ENCODE peak calls at places on chromosomes 16 and 17, in ten cellular contexts. Z, O, P, W, R, C, M, B, J and Q are unnamed samples.

GRCh38 chr16:12539185-12539929 is 264.3 kb downstream of the CPPED1 start:
- DNase-seq in W (no peak), J (peak), B (peak), R (no peak), Z (peak), M (peak), C (peak), O (no peak), P (no peak), Q (no peak)

GRCh38 chr17:36183001-36183810 is 6.8 kb upstream of the TBC1D3B start:
- DNase-seq in R (no peak), M (peak), W (peak), P (peak), O (no peak), C (peak), J (peak), B (peak), Z (peak), Q (peak)

GRCh38 chr16:86773339-86773715 is 195.0 kb downstream of the FOXL1 start:
- DNase-seq in Z (no peak), J (no peak), P (no peak), M (no peak), O (no peak), R (no peak), W (no peak), C (no peak), B (no peak), Q (no peak)

GRCh38 chr16:26859086-26859485 is 207.6 kb upstream of the C16orf82 start:
- DNase-seq in M (no peak), W (no peak), R (no peak), J (no peak), B (no peak), C (no peak), Z (no peak), P (no peak), O (no peak), Q (no peak)

GRCh38 chr17:61617261-61617660 is 26.2 kb upstream of the NACA2 start:
- DNase-seq in O (no peak), B (no peak), C (no peak), W (no peak), J (peak), P (no peak), Z (no peak), R (no peak), M (no peak), Q (no peak)

GRCh38 chr17:80519091-80519781 is 25.4 kb upstream of the RPTOR start:
- DNase-seq in P (no peak), B (no peak), M (no peak), R (no peak), W (no peak), O (no peak), C (no peak), Z (no peak), J (peak), Q (no peak)

GRCh38 chr17:69870091-69870530 is 204.9 kb upstream of the KCNJ16 start:
- DNase-seq in O (no peak), P (no peak), M (no peak), W (no peak), Z (peak), B (no peak), R (no peak), C (no peak), J (peak), Q (no peak)

GRCh38 chr17:4003501-4004421 is 39.5 kb upstream of the ATP2A3 start:
- DNase-seq in Z (no peak), R (peak), P (peak), W (no peak), J (no peak), O (no peak), M (no peak), B (no peak), C (peak), Q (no peak)

GRCh38 chr16:2036200-2036966 is 9.7 kb downstream of the NHERF2 start:
- DNase-seq in P (no peak), Z (no peak), C (no peak), M (no peak), B (no peak), O (no peak), R (no peak), J (no peak), W (no peak), Q (no peak)

GRCh38 chr17:3750926-3751325 is 27.2 kb downstream of the HASPIN start:
- DNase-seq in C (peak), R (no peak), B (no peak), O (no peak), W (no peak), J (no peak), M (no peak), P (no peak), Z (no peak), Q (no peak)

GRCh38 chr17:34820922-34821321 is 140.3 kb downstream of the CCT6B start:
- DNase-seq in O (no peak), W (no peak), C (no peak), Z (no peak), P (peak), J (no peak), B (no peak), M (no peak), R (no peak), Q (no peak)

GRCh38 chr17:924711-925480 is 54.7 kb downstream of the NXN start:
- DNase-seq in C (no peak), J (no peak), R (no peak), P (peak), O (no peak), W (no peak), Z (no peak), M (no peak), B (no peak), Q (no peak)

GRCh38 chr17:69733171-69734014 is 318.9 kb downstream of the MAP2K6 start:
- DNase-seq in Z (peak), W (no peak), B (peak), O (no peak), M (peak), C (no peak), J (peak), P (no peak), R (peak), Q (no peak)

GRCh38 chr16:25005445-25006306 is 9.5 kb downstream of the ARHGAP17 start:
- DNase-seq in J (peak), P (no peak), Z (peak), M (no peak), O (no peak), R (no peak), C (no peak), W (no peak), B (no peak), Q (no peak)

GRCh38 chr17:38982858-38983746 is 15.9 kb upstream of the FBXO47 start:
- DNase-seq in J (peak), M (peak), B (no peak), Z (peak), P (peak), O (no peak), R (peak), C (peak), W (peak), Q (peak)

GRCh38 chr16:88633684-88634140 is 4.7 kb upstream of the IL17C start:
- DNase-seq in R (no peak), C (peak), P (peak), W (peak), B (no peak), O (no peak), J (no peak), M (peak), Z (no peak), Q (no peak)

GRCh38 chr17:31050948-31051347 is 43.8 kb upstream of the NF1 start:
- DNase-seq in O (no peak), B (no peak), C (no peak), M (no peak), J (no peak), R (no peak), W (no peak), Z (no peak), P (peak), Q (no peak)

GRCh38 chr16:9159839-9160550 is 68.6 kb downstream of the HAPSTR1 start:
- DNase-seq in J (peak), O (no peak), M (peak), W (peak), P (peak), C (peak), B (no peak), Z (peak), R (no peak), Q (peak)

GRCh38 chr17:6303664-6304063 is 131.3 kb downstream of the AIPL1 start:
- DNase-seq in P (peak), B (no peak), R (no peak), C (peak), Z (no peak), J (peak), M (no peak), W (no peak), O (no peak), Q (peak)

GRCh38 chr17:81644976-81645952 is 8.3 kb downstream of the TSPAN10 start:
- DNase-seq in J (no peak), C (no peak), W (no peak), R (no peak), B (no peak), M (no peak), O (no peak), P (no peak), Z (no peak), Q (no peak)

GRCh38 chr16:63422633-63423032 is 1386.4 kb upstream of the CDH8 start:
- DNase-seq in P (no peak), R (no peak), C (no peak), B (no peak), M (no peak), J (no peak), O (no peak), W (no peak), Z (no peak), Q (no peak)

GRCh38 chr16:89322381-89323119 is 105.0 kb downstream of the ZNF778 start:
- DNase-seq in C (no peak), P (peak), J (peak), M (peak), Z (no peak), B (no peak), O (no peak), W (peak), R (no peak), Q (peak)

GRCh38 chr17:69069289-69069688 is 8.6 kb upstream of the ABCA9 start:
- DNase-seq in W (no peak), C (no peak), J (peak), R (no peak), B (no peak), M (no peak), P (no peak), Z (no peak), O (no peak), Q (no peak)

GRCh38 chr17:10171057-10171456 is 27.3 kb downstream of the GAS7 start:
- DNase-seq in M (no peak), O (no peak), W (no peak), R (no peak), P (no peak), J (peak), B (no peak), C (peak), Z (no peak), Q (no peak)

GRCh38 chr16:21656795-21657768 is 4.7 kb upstream of the IGSF6 start:
- DNase-seq in J (peak), R (no peak), C (peak), O (no peak), M (peak), P (no peak), Z (peak), W (no peak), B (no peak), Q (peak)

GRCh38 chr17:74117999-74118421 is 85.5 kb upstream of the RPL38 start:
- DNase-seq in C (no peak), J (no peak), B (no peak), M (no peak), O (no peak), Z (no peak), W (no peak), P (peak), R (no peak), Q (no peak)

DNA sequence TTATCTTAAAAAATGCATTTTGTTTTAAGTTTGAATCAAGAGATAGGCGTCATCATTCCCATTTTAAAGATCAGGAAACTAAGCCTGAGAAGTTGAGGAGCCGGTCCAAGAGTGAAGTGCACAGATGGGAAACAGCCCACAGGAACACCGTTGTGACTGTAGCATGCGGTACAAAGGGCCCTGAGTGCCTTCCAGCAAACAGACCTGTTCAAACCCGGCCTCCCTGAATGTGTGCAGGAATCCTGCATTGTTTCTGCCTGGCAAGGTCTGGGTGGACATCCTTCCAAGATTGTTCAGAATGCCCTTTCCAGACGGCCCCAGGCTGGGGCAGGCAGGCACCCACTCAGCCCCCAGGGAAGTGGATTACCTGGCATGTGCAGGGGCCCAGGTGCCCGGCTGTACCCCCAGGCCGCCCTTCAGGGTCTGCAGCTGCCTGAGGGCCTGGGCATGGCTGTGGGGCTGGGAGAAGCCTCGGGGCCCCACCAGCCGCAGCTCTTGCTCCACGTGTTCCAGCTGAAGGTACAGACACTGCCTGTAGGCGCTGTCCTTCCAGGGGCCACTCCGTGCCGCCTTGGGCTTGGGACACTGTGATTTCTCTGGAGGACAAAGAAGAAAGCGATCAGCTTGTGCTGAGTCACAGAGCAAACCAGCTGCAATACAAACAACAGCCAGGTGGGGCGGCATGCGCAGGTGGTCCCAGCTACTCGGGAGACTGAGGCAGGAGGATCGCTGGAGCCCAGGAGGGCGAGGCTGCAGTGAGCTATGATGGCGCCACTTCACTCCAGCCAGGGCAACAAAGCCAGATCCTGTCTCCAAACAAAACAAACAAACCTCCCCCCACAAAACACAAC is 45.0 kb upstream of the GCSH start:
- DNase-seq in B (no peak), R (no peak), C (no peak), J (no peak), M (no peak), O (no peak), Z (no peak), P (peak), W (peak), Q (no peak)
- TF ChIP-seq CTCF in B (peak), R (peak), C (no peak), J (peak), M (no peak), O (no peak), Z (peak), P (peak), W (peak), Q (peak)

GRCh38 chr17:57834146-57834741 is 15.6 kb downstream of the MRPS23 start:
- DNase-seq in Z (peak), W (no peak), B (no peak), J (peak), O (no peak), P (peak), C (no peak), M (peak), R (peak), Q (no peak)

GRCh38 chr17:57832711-57833596 is 16.9 kb downstream of the MRPS23 start:
- DNase-seq in M (peak), Z (peak), W (peak), B (no peak), P (peak), O (peak), R (peak), C (peak), J (peak), Q (peak)

GRCh38 chr17:57835333-57835900 is 14.4 kb downstream of the MRPS23 start:
- DNase-seq in J (no peak), R (peak), B (no peak), P (no peak), Z (no peak), W (no peak), M (no peak), C (no peak), O (no peak), Q (no peak)

GRCh38 chr17:57832299-57832698 is 17.5 kb downstream of the MRPS23 start:
- DNase-seq in J (no peak), O (no peak), P (no peak), M (no peak), R (no peak), B (no peak), Z (no peak), W (no peak), C (no peak), Q (no peak)

GRCh38 chr17:57833597-57833939 is 16.3 kb downstream of the MRPS23 start:
- DNase-seq in W (no peak), B (no peak), R (no peak), M (no peak), J (no peak), Z (no peak), O (no peak), P (no peak), C (no peak), Q (no peak)
- TF ChIP-seq CTCF in W (no peak), B (no peak), R (no peak), M (no peak), J (no peak), Z (peak), O (peak), P (peak), C (no peak), Q (no peak)

GRCh38 chr17:72590382-72590781 is 469.6 kb downstream of the SOX9 start:
- DNase-seq in O (no peak), C (no peak), W (no peak), R (no peak), Z (peak), B (no peak), M (no peak), J (peak), P (no peak), Q (no peak)

GRCh38 chr17:72588961-72589360 is 468.1 kb downstream of the SOX9 start:
- DNase-seq in M (no peak), R (no peak), Z (no peak), B (no peak), P (no peak), O (no peak), W (no peak), J (no peak), C (peak), Q (no peak)

GRCh38 chr17:72588561-72588960 is 467.7 kb downstream of the SOX9 start:
- DNase-seq in B (no peak), R (no peak), M (no peak), C (no peak), Z (no peak), O (no peak), W (no peak), J (no peak), P (no peak), Q (no peak)

GRCh38 chr17:72587156-72587555 is 466.3 kb downstream of the SOX9 start:
- DNase-seq in M (no peak), O (no peak), C (no peak), P (no peak), B (no peak), J (no peak), Z (no peak), W (no peak), R (no peak), Q (no peak)

DNA sequence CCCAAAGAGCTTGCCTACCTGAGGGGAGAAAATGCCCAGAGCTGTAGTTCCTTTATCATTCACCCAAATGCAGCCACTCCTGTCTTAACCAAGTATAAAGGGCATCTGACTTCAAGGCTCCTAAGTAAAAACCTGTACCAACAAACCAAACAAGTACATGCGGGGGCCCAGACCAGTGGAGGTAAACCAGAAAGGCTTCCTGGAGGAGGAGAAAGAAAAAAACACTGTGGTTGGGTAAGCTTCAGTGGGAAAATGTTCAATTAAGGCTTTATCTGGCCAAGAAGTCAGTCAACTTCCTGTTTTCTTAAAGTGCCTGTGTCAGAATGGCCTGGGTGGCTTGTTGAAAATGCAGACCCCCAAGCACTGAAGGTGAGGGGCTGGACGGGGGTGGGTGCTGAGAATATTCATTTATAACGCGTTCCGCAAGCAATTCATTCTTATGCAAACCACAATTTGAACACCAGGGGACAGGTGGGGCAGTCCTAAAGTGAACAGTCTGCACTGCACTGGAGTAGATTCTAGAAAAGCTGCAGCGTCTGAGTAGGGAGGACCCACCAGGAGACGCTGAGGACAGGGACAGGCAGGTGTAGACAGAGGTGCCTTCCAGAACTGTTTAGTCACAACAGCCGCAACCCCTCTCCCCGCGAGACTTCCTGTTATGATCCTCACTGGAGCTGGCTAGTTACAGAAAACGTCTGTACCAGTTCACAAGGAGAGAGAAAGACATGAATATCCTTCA is 467.1 kb downstream of the SOX9 start:
- DNase-seq in J (no peak), P (no peak), O (no peak), R (no peak), Z (no peak), B (no peak), M (no peak), W (no peak), C (peak), Q (no peak)
- TF ChIP-seq CTCF in J (peak), P (no peak), O (no peak), R (no peak), Z (peak), B (no peak), M (no peak), W (no peak), C (no peak), Q (peak)

DNA sequence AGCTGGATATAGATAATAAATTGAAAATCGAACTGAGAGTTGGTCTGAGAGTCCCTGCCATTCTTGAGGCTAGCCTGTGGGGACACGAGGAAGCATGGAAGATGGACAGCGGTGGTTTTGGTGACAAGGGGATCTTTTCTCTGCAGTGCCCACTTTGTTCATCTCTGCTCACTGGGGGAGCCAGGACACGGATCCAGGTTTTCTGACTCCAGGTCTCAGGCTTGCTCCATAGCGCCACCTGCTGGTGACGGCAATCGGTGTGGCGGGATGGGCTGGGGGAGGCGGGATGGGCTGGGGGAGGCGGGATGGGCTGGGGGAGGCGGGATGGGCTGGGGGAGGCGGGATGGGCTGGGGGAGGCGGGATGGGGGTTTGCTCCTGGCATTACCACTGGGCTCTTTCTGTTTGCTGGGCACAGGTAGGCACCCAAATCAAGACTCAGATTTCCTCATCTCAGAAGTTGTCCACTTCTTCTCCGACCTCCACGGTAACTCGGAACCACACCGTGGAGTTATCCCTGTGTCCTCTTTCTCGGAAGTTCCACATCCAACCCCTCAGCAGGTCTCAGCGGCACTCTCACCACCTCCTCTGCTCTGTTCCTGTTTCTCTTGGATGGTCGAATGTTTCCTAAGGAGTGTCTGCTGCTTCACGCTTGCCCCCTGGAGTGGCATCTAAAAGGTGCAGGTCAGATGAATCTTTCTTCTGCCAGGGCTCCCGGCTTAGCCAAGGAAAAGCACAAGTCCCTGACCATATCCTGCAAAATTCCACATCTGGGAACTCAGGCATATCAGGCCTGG is 142.4 kb downstream of the CYLD start:
- DNase-seq in B (no peak), M (no peak), O (no peak), Z (no peak), W (peak), R (peak), C (peak), J (no peak), P (peak), Q (peak)
- TF ChIP-seq CTCF in B (peak), M (no peak), O (no peak), Z (peak), W (peak), R (no peak), C (no peak), J (peak), P (peak), Q (peak)